ENCODE peak calls at places on chromosomes 4 and X, in five cellular contexts. P is MM.1S, F is GM23248, N is neural progenitor cell, K is PC-3. S is an unnamed sample.

GRCh38 chr4:38935391-38936073 is 67.9 kb downstream of the FAM114A1 start:
- DNase-seq in F (no peak), N (no peak), P (no peak), K (no peak), S (no peak)

GRCh38 chr4:140092094-140092820 is 61.7 kb downstream of the MAML3 start:
- DNase-seq in F (peak; percentile 58), K (peak; percentile 30), N (peak; percentile 96), P (no peak), S (no peak)

GRCh38 chrX:100980608-100981497 is 11.3 kb downstream of the ARL13A start:
- DNase-seq in P (no peak), F (peak; percentile 73), K (peak; percentile 85), N (no peak), S (no peak)

GRCh38 chr4:7890635-7891393 is 48.8 kb downstream of the AFAP1 start:
- DNase-seq in F (peak; percentile 86), P (no peak), K (peak; percentile 75), N (no peak), S (no peak)

GRCh38 chr4:127698789-127699200 is 31.4 kb upstream of the SLC25A31 start:
- DNase-seq in P (no peak), N (no peak), K (peak; percentile 87), F (peak; percentile 75), S (no peak)

GRCh38 chr4:71553605-71554004 is 214.8 kb downstream of the SLC4A4 start:
- DNase-seq in N (peak; percentile 13), K (peak; percentile 64), F (peak; percentile 71), P (no peak), S (peak; percentile 8)

GRCh38 chr4:153759407-153760226 is at the start of gene RNF175:
- DNase-seq in P (no peak), F (peak; percentile 31), N (peak; percentile 66), K (no peak), S (no peak)

GRCh38 chr4:89535251-89535650 is 227.7 kb upstream of the GPRIN3 start:
- DNase-seq in F (peak; percentile 23), K (no peak), P (no peak), N (no peak), S (no peak)

GRCh38 chrX:133924548-133924947 is 60.8 kb downstream of the GPC3 start:
- DNase-seq in N (no peak), K (no peak), P (no peak), F (no peak), S (no peak)

GRCh38 chr4:88064410-88064809 is 57.0 kb downstream of the PKD2 start:
- DNase-seq in N (no peak), P (no peak), F (no peak), K (no peak), S (no peak)

GRCh38 chr4:142846729-142847606 is 867 bp upstream of the INPP4B start:
- DNase-seq in P (peak; percentile 75), K (peak; percentile 90), F (peak; percentile 39), N (peak; percentile 67), S (peak; percentile 7)

GRCh38 chr4:64780664-64781063 is 371.4 kb upstream of the TECRL start:
- DNase-seq in P (no peak), F (no peak), K (no peak), N (no peak), S (no peak)

GRCh38 chr4:111789901-111790640 is 355.2 kb upstream of the FAM241A start:
- DNase-seq in P (no peak), F (no peak), N (no peak), K (no peak), S (no peak)

GRCh38 chr4:67879486-67879885 is 4.3 kb downstream of the TMPRSS11D start:
- DNase-seq in N (no peak), P (no peak), F (no peak), K (no peak), S (no peak)
- TF ChIP-seq EZH2phosphoT487 in N (no peak), P (no peak), F (no peak), K (no peak), S (no peak)

DNA sequence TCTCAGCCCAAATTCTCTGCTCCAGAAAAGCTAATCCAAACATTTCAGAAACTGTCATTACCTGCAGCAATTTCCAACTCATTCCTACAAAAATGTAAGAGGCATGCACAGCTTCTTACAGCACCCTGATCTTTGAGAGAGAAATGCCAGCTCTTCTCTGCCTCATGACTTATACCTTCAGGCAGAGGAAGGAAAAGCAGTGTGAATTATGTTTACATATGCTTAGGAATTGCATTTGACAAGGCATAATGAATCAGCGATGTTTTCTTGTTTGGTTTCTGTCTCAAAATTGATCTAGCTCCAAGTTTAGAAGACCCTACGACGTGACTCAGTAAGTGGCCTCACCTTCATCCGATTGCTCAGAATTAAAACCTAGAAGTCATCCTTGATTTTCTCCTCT is 21.8 kb upstream of the AGA start:
- DNase-seq in P (no peak), N (no peak), K (peak; percentile 84), F (no peak), S (no peak)
- TF ChIP-seq EZH2phosphoT487 in P (no peak), N (no peak), K (no peak), F (no peak), S (no peak)

DNA sequence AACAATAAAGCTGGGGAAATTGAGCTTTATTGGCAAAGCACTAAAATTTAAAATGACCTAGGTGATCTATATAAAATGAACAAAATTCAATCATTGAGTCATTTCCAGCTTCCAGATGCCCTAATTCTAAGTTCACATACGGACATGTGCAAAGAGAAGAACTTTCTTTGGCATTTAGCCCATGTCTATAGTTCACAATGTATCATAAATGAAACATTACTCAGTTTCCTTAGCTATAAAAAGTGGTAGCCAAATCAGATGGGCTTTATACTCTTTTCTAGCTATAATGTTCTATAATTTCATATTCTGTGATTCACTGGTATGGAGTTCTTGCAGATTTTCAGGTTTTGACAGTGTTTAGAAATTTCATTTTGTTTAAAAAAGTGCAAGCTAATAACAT is 327.4 kb downstream of the KCTD8 start:
- DNase-seq in F (no peak), K (peak; percentile 67), N (no peak), P (no peak), S (no peak)
- TF ChIP-seq EZH2phosphoT487 in F (no peak), K (no peak), N (no peak), P (no peak), S (no peak)

GRCh38 chr4:180363817-180364216 is 1879.4 kb upstream of the TENM3 start:
- DNase-seq in P (no peak), K (peak; percentile 76), F (no peak), N (no peak), S (no peak)
- TF ChIP-seq EZH2phosphoT487 in P (no peak), K (no peak), F (no peak), N (no peak), S (no peak)

GRCh38 chr4:108427946-108428345 is 192.4 kb upstream of the RPL34 start:
- DNase-seq in K (no peak), N (no peak), F (peak; percentile 33), P (no peak), S (no peak)
- TF ChIP-seq EZH2phosphoT487 in K (no peak), N (no peak), F (no peak), P (no peak), S (no peak)

S was measured in OCI-LY7.